ENCODE peak calls at places on chromosomes 3 and 15, in five cellular contexts. T, B, P, O and Y are unnamed samples.

GRCh38 chr3:196778755-196779154 is 39.1 kb downstream of the PAK2 start:
- DNase-seq in T (peak), B (no peak), P (no peak), O (no peak), Y (no peak)

GRCh38 chr3:9066775-9067174 is 103.5 kb upstream of the RAD18 start:
- DNase-seq in T (no peak), B (no peak), P (no peak), O (no peak), Y (no peak)

GRCh38 chr3:170043506-170043905 is 5.7 kb downstream of the GPR160 start:
- DNase-seq in T (no peak), B (no peak), P (no peak), O (no peak), Y (no peak)

GRCh38 chr15:38458646-38459045 is 4.7 kb downstream of the FAM98B start:
- DNase-seq in T (no peak), B (no peak), P (no peak), O (no peak), Y (no peak)

GRCh38 chr15:101501703-101502373 is 12.3 kb upstream of the PCSK6 start:
- DNase-seq in T (no peak), B (no peak), P (no peak), O (peak), Y (no peak)

GRCh38 chr3:128226794-128227399 is 73.6 kb downstream of the EEFSEC start:
- DNase-seq in T (peak), B (peak), P (no peak), O (peak), Y (no peak)

GRCh38 chr15:52350423-52350822 is 54.8 kb upstream of the MYO5C start:
- DNase-seq in T (no peak), B (no peak), P (no peak), O (no peak), Y (no peak)

GRCh38 chr15:64681424-64682024 is 93.9 kb downstream of the RBPMS2 start:
- DNase-seq in T (peak), B (peak), P (no peak), O (peak), Y (no peak)

GRCh38 chr3:12454076-12454807 is 30.0 kb upstream of the TSEN2 start:
- DNase-seq in T (peak), B (no peak), P (no peak), O (no peak), Y (no peak)

DNA sequence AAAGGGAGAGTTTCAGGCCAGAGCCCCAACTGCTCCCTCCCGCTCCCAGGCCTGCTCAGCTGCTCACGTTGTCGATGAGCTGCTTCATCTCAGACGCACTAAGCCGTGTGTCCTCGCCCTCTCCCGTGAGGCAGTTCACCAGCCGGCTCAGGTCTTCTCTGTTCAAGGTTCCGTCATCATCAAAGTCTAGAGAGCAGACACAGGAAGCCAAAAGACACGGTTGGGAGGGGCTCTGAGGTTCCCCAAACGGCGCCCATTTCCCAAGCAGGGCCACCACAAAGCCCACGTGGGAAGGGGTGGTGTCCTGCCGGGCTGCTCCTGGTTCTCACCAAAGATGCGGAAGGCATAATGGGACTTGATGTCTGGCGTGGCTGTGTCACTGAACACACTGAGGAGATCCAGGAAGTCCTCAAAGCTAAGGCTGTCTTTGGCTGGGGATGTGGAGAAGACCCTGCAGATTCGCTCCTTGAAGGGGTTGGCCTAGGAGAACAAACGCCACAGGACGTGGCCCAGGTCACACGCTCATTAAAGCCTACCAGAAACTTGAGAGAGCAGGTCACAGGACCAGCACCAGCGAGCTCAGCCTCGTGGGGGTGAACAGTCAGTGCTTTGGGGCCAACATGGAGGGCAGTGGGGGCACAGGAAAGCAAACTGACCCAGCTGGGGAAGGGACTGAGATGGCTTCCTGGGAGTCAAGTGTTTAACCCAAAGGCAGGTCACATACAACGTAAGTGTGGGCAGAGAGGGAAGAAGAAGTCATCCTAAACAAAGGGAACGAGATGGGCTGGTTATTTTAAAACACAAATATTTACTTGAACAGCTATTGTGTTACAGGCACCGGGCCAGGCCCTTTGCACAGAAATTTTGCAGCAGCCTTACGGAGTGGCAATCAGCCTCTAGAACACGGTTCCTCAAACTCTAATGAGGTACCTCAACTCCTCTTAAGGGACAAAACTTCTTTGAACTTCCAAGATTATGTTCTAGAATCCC is 2.4 kb downstream of the CIB1 start:
- DNase-seq in T (no peak), B (peak), P (no peak), O (no peak), Y (peak)
- TF ChIP-seq POLR2A in T (no peak), B (peak), P (no peak), O (no peak), Y (peak)

GRCh38 chr15:70196314-70197291 is 98.9 kb upstream of the TLE3 start:
- DNase-seq in T (peak), B (peak), P (peak), O (no peak), Y (peak)
- TF ChIP-seq POLR2A in T (no peak), B (peak), P (no peak), O (no peak), Y (peak)

DNA sequence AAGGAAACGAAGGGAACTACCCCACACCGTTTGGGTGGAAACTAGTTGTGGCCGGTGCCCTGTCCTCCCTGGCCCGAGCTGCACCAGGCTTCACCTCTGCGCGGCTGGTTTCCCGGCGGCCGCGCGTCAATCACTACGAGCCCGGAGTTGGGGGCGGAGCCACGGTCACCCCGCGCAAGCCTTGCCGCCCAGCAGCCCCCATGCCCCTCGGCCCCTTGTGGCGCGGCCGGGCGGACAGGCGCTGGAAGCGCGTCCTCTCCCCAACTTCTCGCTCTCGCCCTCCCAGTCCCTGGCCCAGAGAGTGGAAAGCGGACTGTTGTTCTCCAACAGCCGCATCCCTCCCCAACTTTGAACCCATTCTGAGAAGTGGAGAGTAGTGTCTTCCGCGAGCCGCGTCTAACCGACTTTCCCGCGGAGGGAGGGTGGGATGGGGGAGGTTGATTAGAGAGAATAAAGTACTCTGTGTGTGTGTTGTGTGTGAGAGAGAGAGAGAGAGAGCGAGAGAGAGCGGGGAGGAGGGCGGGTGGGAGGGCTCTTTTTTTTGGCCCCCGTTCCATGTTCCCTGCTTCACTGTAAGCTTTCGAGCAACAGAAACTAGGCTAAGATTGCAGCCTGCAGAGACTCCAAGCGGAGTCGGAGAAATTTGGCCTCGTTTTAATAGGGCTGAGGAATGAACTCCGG is 1.4 kb upstream of the MEIS2 start:
- DNase-seq in T (peak), B (peak), P (no peak), O (peak), Y (no peak)
- TF ChIP-seq POLR2A in T (peak), B (peak), P (peak), O (peak), Y (peak)

DNA sequence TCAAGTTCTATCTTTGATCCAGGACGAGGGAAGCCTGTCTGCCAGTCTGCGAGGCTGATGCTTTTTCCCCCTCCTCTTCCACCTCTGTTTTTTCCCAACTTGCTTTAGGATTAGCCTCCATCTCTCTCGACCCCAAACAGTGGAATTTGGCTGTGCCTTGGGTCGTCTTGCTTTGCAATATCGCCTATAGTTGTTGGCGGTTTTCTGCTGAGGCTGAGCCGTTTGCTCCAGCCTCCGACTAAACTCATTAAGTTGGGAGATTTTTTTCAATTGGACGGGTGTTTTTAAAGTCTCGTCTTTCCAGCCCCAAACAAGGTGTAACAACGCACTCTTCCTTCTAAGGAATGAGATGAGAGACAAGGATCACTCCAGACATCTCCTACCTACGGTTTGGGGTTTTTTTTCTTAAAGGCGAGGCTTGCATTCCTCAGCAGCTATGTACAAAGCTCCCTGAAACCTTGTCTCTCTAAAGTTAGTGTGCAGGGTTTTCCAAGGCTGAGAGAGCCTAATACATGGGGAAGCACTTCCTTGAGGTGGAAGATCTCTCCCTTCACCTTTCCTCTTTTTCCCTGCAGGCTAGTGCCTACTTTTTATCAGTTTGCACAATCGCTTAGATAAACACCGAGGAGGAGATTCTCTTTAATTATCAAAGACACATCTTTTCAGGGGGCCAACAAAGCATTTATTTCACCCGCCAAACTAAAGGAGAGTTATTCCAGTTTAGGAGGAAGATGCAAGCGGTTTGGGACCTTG is 4.7 kb upstream of the NR2F2 start:
- DNase-seq in T (peak), B (no peak), P (no peak), O (no peak), Y (no peak)
- TF ChIP-seq POLR2A in T (peak), B (no peak), P (no peak), O (no peak), Y (no peak)

GRCh38 chr15:59616390-59616789 is 4.8 kb downstream of the GCNT3 start:
- DNase-seq in T (no peak), B (no peak), P (no peak), O (no peak), Y (no peak)
- TF ChIP-seq POLR2A in T (no peak), B (no peak), P (no peak), O (no peak), Y (no peak)

GRCh38 chr15:26082069-26082832 is 219.1 kb upstream of the ATP10A start:
- DNase-seq in T (peak), B (peak), P (peak), O (peak), Y (peak)
- TF ChIP-seq POLR2A in T (no peak), B (peak), P (peak), O (peak), Y (peak)